ENCODE peak calls at places on chromosomes 16 and 17, in eight cellular contexts. One of them, this sample, is unnamed.

GRCh38 chr17:77440571-77440981 is 299.8 kb downstream of the SEC14L1 start:
- DNase-seq in heart left ventricle: no peak
- DNase-seq in left lung: no peak
- DNase-seq in astrocyte: no peak
- DNase-seq in CD8-positive, alpha-beta T cell: no peak
- DNase-seq in pancreas: no peak
- DNase-seq in Panc1: no peak
- DNase-seq in heart right ventricle: no peak
- DNase-seq in this sample: no peak

GRCh38 chr16:86186361-86186760 is 287.4 kb downstream of the IRF8 start:
- DNase-seq in Panc1: no peak
- DNase-seq in left lung: no peak
- DNase-seq in heart left ventricle: no peak
- DNase-seq in astrocyte: no peak
- DNase-seq in heart right ventricle: no peak
- DNase-seq in CD8-positive, alpha-beta T cell: no peak
- DNase-seq in pancreas: no peak
- DNase-seq in this sample: no peak

GRCh38 chr17:385195-385835 is 32.7 kb upstream of the RPH3AL start:
- DNase-seq in Panc1: no peak
- DNase-seq in left lung: peak
- DNase-seq in CD8-positive, alpha-beta T cell: peak
- DNase-seq in pancreas: peak
- DNase-seq in heart right ventricle: peak
- DNase-seq in heart left ventricle: peak
- DNase-seq in astrocyte: no peak
- DNase-seq in this sample: no peak

GRCh38 chr17:19378416-19379293 is at the start of gene MAPK7:
- DNase-seq in left lung: peak
- DNase-seq in Panc1: no peak
- DNase-seq in heart right ventricle: no peak
- DNase-seq in pancreas: no peak
- DNase-seq in heart left ventricle: no peak
- DNase-seq in CD8-positive, alpha-beta T cell: no peak
- DNase-seq in astrocyte: no peak
- DNase-seq in this sample: no peak

GRCh38 chr17:46865100-46865499 is 13.7 kb downstream of the WNT9B start:
- DNase-seq in heart right ventricle: no peak
- DNase-seq in pancreas: no peak
- DNase-seq in left lung: no peak
- DNase-seq in heart left ventricle: no peak
- DNase-seq in astrocyte: peak
- DNase-seq in Panc1: no peak
- DNase-seq in CD8-positive, alpha-beta T cell: no peak
- DNase-seq in this sample: no peak

GRCh38 chr17:14321476-14321949 is 20.6 kb downstream of the HS3ST3B1 start:
- DNase-seq in Panc1: no peak
- DNase-seq in pancreas: no peak
- DNase-seq in heart left ventricle: no peak
- DNase-seq in left lung: no peak
- DNase-seq in astrocyte: peak
- DNase-seq in CD8-positive, alpha-beta T cell: no peak
- DNase-seq in heart right ventricle: no peak
- DNase-seq in this sample: no peak

GRCh38 chr16:72959301-72959996 is 88.5 kb downstream of the ZFHX3 start:
- DNase-seq in heart left ventricle: no peak
- DNase-seq in pancreas: no peak
- DNase-seq in CD8-positive, alpha-beta T cell: no peak
- DNase-seq in heart right ventricle: no peak
- DNase-seq in astrocyte: no peak
- DNase-seq in left lung: no peak
- DNase-seq in Panc1: no peak
- DNase-seq in this sample: no peak

GRCh38 chr16:69863882-69864281 is 87.3 kb upstream of the CLEC18A start:
- DNase-seq in pancreas: no peak
- DNase-seq in CD8-positive, alpha-beta T cell: no peak
- DNase-seq in astrocyte: no peak
- DNase-seq in left lung: no peak
- DNase-seq in heart right ventricle: no peak
- DNase-seq in Panc1: no peak
- DNase-seq in heart left ventricle: no peak
- DNase-seq in this sample: no peak

GRCh38 chr16:78577597-78577996 is 478.1 kb downstream of the WWOX start:
- DNase-seq in Panc1: no peak
- DNase-seq in astrocyte: no peak
- DNase-seq in pancreas: no peak
- DNase-seq in CD8-positive, alpha-beta T cell: no peak
- DNase-seq in heart left ventricle: no peak
- DNase-seq in heart right ventricle: no peak
- DNase-seq in left lung: no peak
- DNase-seq in this sample: no peak

GRCh38 chr17:82303944-82304808 is 13.2 kb downstream of the CD7 start:
- DNase-seq in left lung: peak
- DNase-seq in heart left ventricle: no peak
- DNase-seq in Panc1: no peak
- DNase-seq in heart right ventricle: no peak
- DNase-seq in pancreas: no peak
- DNase-seq in astrocyte: no peak
- DNase-seq in CD8-positive, alpha-beta T cell: peak
- DNase-seq in this sample: no peak

GRCh38 chr17:82302498-82302963 is 14.9 kb downstream of the CD7 start:
- DNase-seq in pancreas: no peak
- DNase-seq in astrocyte: no peak
- DNase-seq in left lung: peak
- DNase-seq in heart right ventricle: no peak
- DNase-seq in Panc1: no peak
- DNase-seq in heart left ventricle: no peak
- DNase-seq in CD8-positive, alpha-beta T cell: no peak
- DNase-seq in this sample: no peak

GRCh38 chr17:82304826-82305726 is 12.3 kb downstream of the CD7 start:
- DNase-seq in CD8-positive, alpha-beta T cell: peak
- DNase-seq in pancreas: no peak
- DNase-seq in left lung: peak
- DNase-seq in heart left ventricle: no peak
- DNase-seq in Panc1: no peak
- DNase-seq in astrocyte: no peak
- DNase-seq in heart right ventricle: no peak
- DNase-seq in this sample: no peak

GRCh38 chr17:82301916-82302497 is 15.4 kb downstream of the CD7 start:
- DNase-seq in pancreas: no peak
- DNase-seq in heart right ventricle: no peak
- DNase-seq in Panc1: no peak
- DNase-seq in astrocyte: no peak
- DNase-seq in CD8-positive, alpha-beta T cell: peak
- DNase-seq in left lung: peak
- DNase-seq in heart left ventricle: no peak
- DNase-seq in this sample: no peak

GRCh38 chr17:82302991-82303943 is 14.1 kb downstream of the CD7 start:
- DNase-seq in Panc1: no peak
- DNase-seq in pancreas: no peak
- DNase-seq in heart right ventricle: no peak
- DNase-seq in heart left ventricle: no peak
- DNase-seq in astrocyte: no peak
- DNase-seq in left lung: peak
- DNase-seq in CD8-positive, alpha-beta T cell: peak
- DNase-seq in this sample: no peak
- H3K4me3 ChIP-seq in Panc1: no peak
- H3K4me3 ChIP-seq in pancreas: no peak
- H3K4me3 ChIP-seq in heart right ventricle: no peak
- H3K4me3 ChIP-seq in heart left ventricle: peak
- H3K4me3 ChIP-seq in astrocyte: no peak
- H3K4me3 ChIP-seq in left lung: no peak
- H3K4me3 ChIP-seq in CD8-positive, alpha-beta T cell: peak
- H3K4me3 ChIP-seq in this sample: no peak

GRCh38 chr16:58755989-58756649 is 22.0 kb upstream of the GOT2 start:
- DNase-seq in astrocyte: peak
- DNase-seq in pancreas: peak
- DNase-seq in CD8-positive, alpha-beta T cell: peak
- DNase-seq in left lung: no peak
- DNase-seq in heart left ventricle: peak
- DNase-seq in heart right ventricle: peak
- DNase-seq in Panc1: peak
- DNase-seq in this sample: peak
- TF ChIP-seq CTCF in astrocyte: peak
- TF ChIP-seq CTCF in pancreas: peak
- TF ChIP-seq CTCF in CD8-positive, alpha-beta T cell: peak
- TF ChIP-seq CTCF in left lung: peak
- TF ChIP-seq CTCF in heart left ventricle: peak
- TF ChIP-seq CTCF in heart right ventricle: peak
- TF ChIP-seq CTCF in Panc1: peak
- TF ChIP-seq CTCF in this sample: peak

GRCh38 chr16:89482824-89483220 is 7.5 kb downstream of the ANKRD11 start:
- DNase-seq in Panc1: no peak
- DNase-seq in left lung: no peak
- DNase-seq in heart left ventricle: no peak
- DNase-seq in CD8-positive, alpha-beta T cell: no peak
- DNase-seq in pancreas: no peak
- DNase-seq in heart right ventricle: no peak
- DNase-seq in astrocyte: no peak
- DNase-seq in this sample: no peak

GRCh38 chr16:89485701-89486246 is 4.6 kb downstream of the ANKRD11 start:
- DNase-seq in pancreas: no peak
- DNase-seq in Panc1: no peak
- DNase-seq in CD8-positive, alpha-beta T cell: no peak
- DNase-seq in astrocyte: no peak
- DNase-seq in heart right ventricle: no peak
- DNase-seq in heart left ventricle: no peak
- DNase-seq in left lung: no peak
- DNase-seq in this sample: no peak

GRCh38 chr16:89484923-89485679 is 5.3 kb downstream of the ANKRD11 start:
- DNase-seq in Panc1: no peak
- DNase-seq in heart right ventricle: no peak
- DNase-seq in astrocyte: no peak
- DNase-seq in left lung: no peak
- DNase-seq in heart left ventricle: no peak
- DNase-seq in pancreas: no peak
- DNase-seq in CD8-positive, alpha-beta T cell: no peak
- DNase-seq in this sample: no peak

GRCh38 chr16:89482087-89482823 is 8.1 kb downstream of the ANKRD11 start:
- DNase-seq in heart right ventricle: no peak
- DNase-seq in astrocyte: no peak
- DNase-seq in left lung: no peak
- DNase-seq in Panc1: no peak
- DNase-seq in pancreas: no peak
- DNase-seq in CD8-positive, alpha-beta T cell: no peak
- DNase-seq in heart left ventricle: no peak
- DNase-seq in this sample: no peak

DNA sequence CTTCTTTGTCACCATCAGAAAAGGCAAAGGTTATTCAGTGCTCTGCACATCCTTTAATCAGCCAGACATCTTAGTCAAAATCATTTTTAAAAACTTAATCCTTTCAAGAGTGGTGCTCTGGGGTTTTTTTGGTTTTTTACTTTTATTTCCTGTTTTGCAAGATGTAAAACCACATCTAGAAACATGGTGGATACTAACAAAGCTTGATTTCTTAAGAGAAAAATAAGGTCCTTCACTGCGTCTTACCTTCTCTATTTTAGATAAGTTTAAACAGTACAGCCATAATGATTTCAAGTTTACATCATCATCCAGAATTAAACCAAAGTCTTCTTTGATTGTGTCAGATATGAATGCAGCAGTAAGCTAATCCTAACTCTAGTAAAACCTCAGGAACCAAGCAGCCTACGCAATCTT is 6.3 kb downstream of the ANKRD11 start:
- DNase-seq in astrocyte: no peak
- DNase-seq in CD8-positive, alpha-beta T cell: no peak
- DNase-seq in pancreas: no peak
- DNase-seq in heart left ventricle: no peak
- DNase-seq in Panc1: no peak
- DNase-seq in left lung: no peak
- DNase-seq in heart right ventricle: no peak
- DNase-seq in this sample: no peak
- H3K4me3 ChIP-seq in astrocyte: no peak
- H3K4me3 ChIP-seq in CD8-positive, alpha-beta T cell: peak
- H3K4me3 ChIP-seq in pancreas: no peak
- H3K4me3 ChIP-seq in heart left ventricle: no peak
- H3K4me3 ChIP-seq in Panc1: no peak
- H3K4me3 ChIP-seq in left lung: no peak
- H3K4me3 ChIP-seq in heart right ventricle: no peak
- H3K4me3 ChIP-seq in this sample: peak

GRCh38 chr17:45424769-45425124 is 7.9 kb downstream of the ARHGAP27 start:
- DNase-seq in left lung: no peak
- DNase-seq in heart left ventricle: no peak
- DNase-seq in CD8-positive, alpha-beta T cell: no peak
- DNase-seq in Panc1: no peak
- DNase-seq in pancreas: no peak
- DNase-seq in heart right ventricle: no peak
- DNase-seq in astrocyte: no peak
- DNase-seq in this sample: no peak

GRCh38 chr17:45423936-45424335 is 8.7 kb downstream of the ARHGAP27 start:
- DNase-seq in Panc1: no peak
- DNase-seq in pancreas: no peak
- DNase-seq in heart right ventricle: no peak
- DNase-seq in CD8-positive, alpha-beta T cell: no peak
- DNase-seq in left lung: peak
- DNase-seq in heart left ventricle: peak
- DNase-seq in astrocyte: no peak
- DNase-seq in this sample: no peak

GRCh38 chr17:45425984-45426413 is 6.7 kb downstream of the ARHGAP27 start:
- DNase-seq in left lung: peak
- DNase-seq in Panc1: no peak
- DNase-seq in heart left ventricle: no peak
- DNase-seq in pancreas: no peak
- DNase-seq in CD8-positive, alpha-beta T cell: no peak
- DNase-seq in astrocyte: no peak
- DNase-seq in heart right ventricle: no peak
- DNase-seq in this sample: no peak

GRCh38 chr17:45426561-45426960 is 6.1 kb downstream of the ARHGAP27 start:
- DNase-seq in pancreas: no peak
- DNase-seq in Panc1: no peak
- DNase-seq in heart right ventricle: no peak
- DNase-seq in left lung: peak
- DNase-seq in CD8-positive, alpha-beta T cell: no peak
- DNase-seq in astrocyte: no peak
- DNase-seq in heart left ventricle: no peak
- DNase-seq in this sample: no peak

DNA sequence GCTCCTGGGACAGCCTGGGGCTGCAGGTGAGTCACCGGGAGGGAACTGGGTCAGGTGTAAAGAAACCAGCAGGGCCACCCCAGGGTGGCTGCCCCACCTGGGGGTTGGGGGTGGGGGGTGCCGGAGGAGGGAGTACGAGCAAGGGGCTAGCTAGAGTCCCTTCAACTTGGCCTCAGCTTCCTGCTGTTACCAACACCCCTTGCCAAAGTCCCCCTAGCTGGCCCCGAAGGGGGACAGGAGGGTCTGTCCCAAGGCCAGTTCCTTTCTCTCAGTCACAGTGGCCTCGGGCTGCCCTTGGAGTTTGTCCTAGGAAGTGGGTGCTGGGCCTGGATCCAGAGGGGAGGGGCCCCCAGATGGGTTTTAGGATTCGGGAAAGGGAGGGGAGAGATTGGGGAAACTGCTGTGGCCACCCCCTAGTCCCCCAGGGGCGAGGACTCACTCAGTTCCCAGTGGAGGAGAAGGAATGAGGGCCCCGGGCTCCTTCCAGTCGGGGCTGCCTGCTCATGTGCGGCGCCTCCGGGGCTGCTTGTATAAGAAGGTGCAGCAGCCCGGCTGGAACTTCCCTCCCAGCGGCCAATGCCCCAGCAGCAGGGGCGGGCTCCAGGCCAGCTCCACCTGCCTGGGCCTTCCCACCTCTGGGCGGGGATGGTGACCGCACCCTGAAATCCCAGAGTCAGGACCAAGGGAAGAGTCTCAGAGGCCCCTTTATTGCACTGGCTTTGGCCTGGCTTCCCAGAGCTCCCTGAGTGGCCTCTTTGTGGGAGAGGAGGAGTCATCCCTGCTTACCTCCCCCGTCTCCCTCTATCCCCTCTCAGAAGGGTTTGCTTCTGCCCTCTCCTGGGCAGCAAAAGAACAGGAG is 7.3 kb downstream of the ARHGAP27 start:
- DNase-seq in pancreas: peak
- DNase-seq in left lung: peak
- DNase-seq in astrocyte: peak
- DNase-seq in Panc1: no peak
- DNase-seq in CD8-positive, alpha-beta T cell: no peak
- DNase-seq in heart right ventricle: peak
- DNase-seq in heart left ventricle: peak
- DNase-seq in this sample: no peak
- TF ChIP-seq CTCF in pancreas: no peak
- TF ChIP-seq CTCF in left lung: peak
- TF ChIP-seq CTCF in astrocyte: peak
- TF ChIP-seq CTCF in Panc1: peak
- TF ChIP-seq CTCF in CD8-positive, alpha-beta T cell: no peak
- TF ChIP-seq CTCF in heart right ventricle: peak
- TF ChIP-seq CTCF in heart left ventricle: no peak
- TF ChIP-seq CTCF in this sample: no peak

This sample was measured in GM12864.